ENCODE peak calls at places on chromosome 6, in four cellular contexts. N is A549, V is HepG2, S is K562. R is an unnamed sample.

GRCh38 chr6:169723991-169724553 is at the start of gene PHF10:
- DNase-seq in N (no peak), V (no peak), S (peak), R (peak)

GRCh38 chr6:29968130-29968529 is 25.8 kb downstream of the HLA-A start:
- DNase-seq in N (no peak), V (peak), S (no peak), R (no peak)

GRCh38 chr6:69863766-69864165 is 2.6 kb upstream of the COL19A1 start:
- DNase-seq in N (no peak), V (no peak), S (no peak), R (no peak)

GRCh38 chr6:44366781-44367180 is 20.7 kb upstream of the CDC5L start:
- DNase-seq in N (no peak), V (no peak), S (no peak), R (no peak)

GRCh38 chr6:2764610-2765165 is 505 bp upstream of the WRNIP1 start:
- DNase-seq in N (peak), V (peak), S (peak), R (no peak)

GRCh38 chr6:24935753-24936152 is at the start of gene RIPOR2:
- DNase-seq in N (no peak), V (no peak), S (no peak), R (peak)

GRCh38 chr6:145031001-145031400 is 704.3 kb downstream of the EPM2A start:
- DNase-seq in N (no peak), V (no peak), S (no peak), R (no peak)

GRCh38 chr6:33082702-33083101 is 6.9 kb downstream of the HLA-DPB1 start:
- DNase-seq in N (peak), V (peak), S (peak), R (peak)

GRCh38 chr6:139290787-139291294 is 957 bp downstream of the TXLNB start:
- DNase-seq in N (no peak), V (no peak), S (no peak), R (no peak)

DNA sequence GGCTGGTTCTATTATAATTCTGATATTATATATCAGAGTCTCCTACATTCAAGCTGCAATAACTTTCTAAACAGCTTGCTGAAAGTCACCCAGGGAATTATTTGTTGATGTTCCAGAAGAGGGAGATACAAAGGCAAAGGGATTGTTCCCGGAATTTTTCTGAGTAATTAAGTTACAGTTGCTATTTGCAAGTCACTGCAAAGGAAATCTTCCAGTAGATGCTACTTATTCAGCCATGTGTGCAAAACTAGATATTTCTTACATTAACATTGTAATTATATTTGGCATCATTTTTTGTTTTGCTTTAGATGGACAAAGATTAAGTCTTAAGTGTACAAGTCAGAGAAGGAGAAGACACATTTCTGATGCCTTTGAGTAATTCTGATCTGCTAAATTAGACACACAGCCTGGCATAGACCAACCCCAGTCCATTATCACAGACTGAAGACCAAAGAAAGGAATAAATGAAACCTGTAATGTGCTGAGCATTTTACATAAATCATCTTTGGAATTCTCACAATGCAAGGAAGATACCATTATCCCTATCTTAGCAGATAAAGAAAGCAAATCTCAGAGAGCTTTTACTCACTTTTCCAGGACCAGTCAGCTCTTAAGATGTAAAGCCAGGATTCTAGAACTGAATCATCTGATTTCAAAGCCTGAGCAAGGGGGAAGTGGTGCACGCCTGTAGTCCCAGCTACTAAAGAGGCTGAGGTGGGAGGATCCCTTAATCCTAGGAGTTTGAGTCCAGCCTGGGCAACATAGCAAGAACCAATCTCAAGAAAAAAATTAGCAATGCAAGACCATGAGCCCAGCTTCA is 62.6 kb upstream of the AKAP12 start:
- DNase-seq in N (no peak), V (no peak), S (no peak), R (no peak)
- TF ChIP-seq JUN in N (no peak), V (no peak), S (no peak), R (no peak)

DNA sequence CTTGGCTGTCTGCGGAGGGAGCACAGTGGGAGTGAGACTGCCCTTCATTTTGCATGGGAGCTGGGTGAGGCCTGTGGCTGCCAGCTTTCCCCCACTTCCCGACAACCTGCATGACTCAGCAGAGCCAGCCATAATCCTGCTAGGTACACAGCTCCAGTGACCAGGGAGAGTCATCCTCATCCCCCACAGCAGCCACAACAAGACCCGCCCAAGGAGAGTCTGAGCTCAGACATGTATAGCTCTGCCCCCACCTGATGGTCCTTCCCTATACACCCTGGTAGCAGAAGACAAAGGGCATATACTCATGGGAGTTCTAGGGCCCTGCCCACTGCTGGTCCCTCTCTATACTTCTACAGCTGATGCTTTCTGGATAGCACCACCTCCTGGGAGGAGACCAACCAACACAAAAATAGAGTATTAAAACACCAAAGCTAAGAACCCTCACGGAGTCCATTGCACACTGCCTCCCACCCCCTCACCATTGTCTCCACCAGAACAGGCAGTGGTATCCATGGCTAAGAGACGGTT is 29.3 kb upstream of the TPD52L1 start:
- DNase-seq in N (no peak), V (peak), S (peak), R (no peak)
- TF ChIP-seq HMGXB4 in N (no peak), V (no peak), S (no peak), R (no peak)

DNA sequence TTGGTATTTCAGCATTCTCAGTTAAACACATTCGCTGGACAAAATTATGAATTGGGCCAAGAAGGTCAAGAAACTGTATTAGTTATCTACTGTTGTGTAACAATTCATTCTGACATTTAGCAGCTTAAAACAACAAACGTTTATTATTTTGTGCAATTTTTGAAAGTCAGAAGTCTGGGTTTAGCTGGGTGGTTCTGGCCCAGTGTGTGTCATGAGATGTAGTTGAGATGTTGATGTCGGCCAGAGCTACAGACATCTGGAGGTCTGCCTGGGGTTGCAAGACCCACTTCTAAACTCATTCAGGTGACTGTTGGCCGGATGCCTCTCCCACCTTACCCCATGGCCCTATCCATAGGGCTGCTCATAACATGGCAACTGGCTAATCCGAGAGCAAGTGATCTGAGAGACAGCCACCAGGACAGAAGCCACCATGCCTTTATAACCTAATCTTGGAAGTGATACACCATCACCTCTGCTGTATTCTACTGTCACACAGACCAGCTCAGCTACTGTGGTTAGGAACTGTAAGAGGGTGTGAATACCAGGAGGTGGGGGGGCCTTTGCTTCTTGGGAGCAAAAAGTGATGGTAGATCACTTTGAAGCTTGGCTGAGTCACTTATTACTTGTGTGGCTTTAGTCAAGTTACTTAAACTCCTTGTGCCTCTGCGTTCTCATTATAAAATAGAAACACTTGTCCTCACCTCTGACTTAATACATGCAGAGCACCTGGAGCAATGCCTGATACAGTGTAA is 217.0 kb upstream of the MYLIP start:
- DNase-seq in N (no peak), V (no peak), S (no peak), R (no peak)
- TF ChIP-seq JUN in N (no peak), V (no peak), S (no peak), R (no peak)

GRCh38 chr6:129938242-129939020 is 77.3 kb upstream of the TMEM244 start:
- DNase-seq in N (no peak), V (no peak), S (no peak), R (no peak)
- TF ChIP-seq HMGXB4 in N (no peak), V (no peak), S (no peak), R (no peak)

GRCh38 chr6:64335195-64335594 is 699.6 kb downstream of the PHF3 start:
- DNase-seq in N (no peak), V (no peak), S (no peak), R (no peak)

GRCh38 chr6:64326939-64327338 is 691.3 kb downstream of the PHF3 start:
- DNase-seq in N (no peak), V (no peak), S (no peak), R (no peak)

GRCh38 chr6:64334646-64335045 is 699.0 kb downstream of the PHF3 start:
- DNase-seq in N (no peak), V (no peak), S (no peak), R (no peak)

GRCh38 chr6:64325093-64325492 is 689.5 kb downstream of the PHF3 start:
- DNase-seq in N (no peak), V (no peak), S (no peak), R (no peak)

GRCh38 chr6:64330694-64331309 is 695.2 kb downstream of the PHF3 start:
- DNase-seq in N (no peak), V (peak), S (no peak), R (peak)
- TF ChIP-seq JUN in N (no peak), V (no peak), S (no peak), R (no peak)

DNA sequence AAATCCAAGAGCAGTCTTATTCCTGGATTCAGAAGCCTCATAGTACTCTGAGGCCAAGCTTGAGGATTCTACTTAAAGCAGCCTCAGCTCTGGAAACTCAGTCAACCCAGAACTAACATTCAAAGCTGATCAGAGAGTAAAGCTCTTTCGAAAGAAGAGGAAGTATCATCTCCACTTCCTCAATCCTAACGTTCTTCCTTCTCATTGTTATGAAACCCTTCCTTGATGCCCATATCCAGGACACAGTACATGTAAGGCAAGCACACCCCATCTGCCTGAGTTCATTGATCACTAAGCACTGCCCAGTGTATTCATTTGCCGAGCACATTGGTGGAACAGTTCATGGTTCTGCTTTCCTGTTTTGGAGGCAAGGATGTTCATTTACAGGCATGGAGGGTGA is at the start of gene IPCEF1:
- DNase-seq in N (no peak), V (no peak), S (no peak), R (no peak)
- TF ChIP-seq HMGXB4 in N (no peak), V (no peak), S (no peak), R (no peak)

GRCh38 chr6:165940366-165940765 is 227.3 kb downstream of the TBXT start:
- DNase-seq in N (no peak), V (no peak), S (no peak), R (no peak)

GRCh38 chr6:165939047-165939446 is 228.6 kb downstream of the TBXT start:
- DNase-seq in N (no peak), V (no peak), S (no peak), R (no peak)

GRCh38 chr6:165939601-165940290 is 227.9 kb downstream of the TBXT start:
- DNase-seq in N (no peak), V (no peak), S (no peak), R (no peak)

GRCh38 chr6:165943908-165944307 is 223.7 kb downstream of the TBXT start:
- DNase-seq in N (no peak), V (no peak), S (no peak), R (no peak)

GRCh38 chr6:165941249-165941648 is 226.4 kb downstream of the TBXT start:
- DNase-seq in N (no peak), V (no peak), S (no peak), R (no peak)
- TF ChIP-seq JUN in N (no peak), V (no peak), S (no peak), R (no peak)

GRCh38 chr6:142900467-142900961 is 44.5 kb downstream of the HIVEP2 start:
- DNase-seq in N (no peak), V (no peak), S (no peak), R (no peak)

GRCh38 chr6:142896732-142897131 is 48.2 kb downstream of the HIVEP2 start:
- DNase-seq in N (no peak), V (no peak), S (no peak), R (no peak)

GRCh38 chr6:142901616-142902015 is 43.4 kb downstream of the HIVEP2 start:
- DNase-seq in N (no peak), V (no peak), S (no peak), R (no peak)

GRCh38 chr6:142897659-142898058 is 47.3 kb downstream of the HIVEP2 start:
- DNase-seq in N (no peak), V (no peak), S (no peak), R (no peak)

GRCh38 chr6:142899101-142899760 is 45.7 kb downstream of the HIVEP2 start:
- DNase-seq in N (no peak), V (no peak), S (no peak), R (no peak)
- TF ChIP-seq HMGXB4 in N (no peak), V (no peak), S (no peak), R (no peak)

R was measured in WTC11.